ENCODE peak calls at places on chromosomes 4 and X, in four cellular contexts. B is K562, O is HepG2, Y is GM12878. U is an unnamed sample.

GRCh38 chr4:87659247-87659931 is 9.3 kb downstream of the DMP1 start:
- DNase-seq in B (no peak), O (no peak), Y (no peak), U (no peak)

GRCh38 chr4:133124746-133125145 is 24.3 kb upstream of the PCDH10 start:
- DNase-seq in B (no peak), O (no peak), Y (no peak), U (no peak)

GRCh38 chr4:52234539-52235174 is 183.6 kb downstream of the SPATA18 start:
- DNase-seq in B (peak; percentile 6), O (peak; percentile 50), Y (no peak), U (no peak)

GRCh38 chr4:617644-618330 is 7.6 kb upstream of the PDE6B start:
- DNase-seq in B (no peak), O (no peak), Y (no peak), U (no peak)

GRCh38 chr4:4868506-4869379 is 9.3 kb downstream of the MSX1 start:
- DNase-seq in B (no peak), O (no peak), Y (no peak), U (no peak)

GRCh38 chr4:37685211-37685725 is 908 bp downstream of the RELL1 start:
- DNase-seq in B (no peak), O (no peak), Y (no peak), U (no peak)

GRCh38 chr4:145812902-145813301 is 125.7 kb downstream of the ZNF827 start:
- DNase-seq in B (no peak), O (peak; percentile 7), Y (no peak), U (no peak)

GRCh38 chrX:24371391-24371972 is 11.0 kb downstream of the SUPT20HL1 start:
- DNase-seq in B (peak; percentile 44), O (peak; percentile 35), Y (peak; percentile 8), U (peak; percentile 74)

GRCh38 chr4:20037745-20038144 is 214.0 kb upstream of the SLIT2 start:
- DNase-seq in B (no peak), O (no peak), Y (no peak), U (no peak)

GRCh38 chrX:152810403-152810802 is 20.2 kb downstream of the CETN2 start:
- DNase-seq in B (no peak), O (no peak), Y (no peak), U (peak; percentile 12)

GRCh38 chr4:143514432-143514831 is 930 bp downstream of the SMARCA5 start:
- DNase-seq in B (peak; percentile 65), O (peak; percentile 15), Y (no peak), U (peak; percentile 45)

GRCh38 chr4:155676430-155676825 is 9.8 kb downstream of the GUCY1A1 start:
- DNase-seq in B (no peak), O (no peak), Y (no peak), U (no peak)

GRCh38 chr4:22884157-22884556 is 191.4 kb downstream of the GBA3 start:
- DNase-seq in B (no peak), O (no peak), Y (no peak), U (no peak)

GRCh38 chr4:118918388-118918787 is 29.7 kb downstream of the SYNPO2 start:
- DNase-seq in B (no peak), O (no peak), Y (no peak), U (no peak)

GRCh38 chrX:118181030-118181429 is 64.4 kb upstream of the KLHL13 start:
- DNase-seq in B (no peak), O (no peak), Y (no peak), U (no peak)

GRCh38 chr4:162015090-162015489 is 148.7 kb downstream of the FSTL5 start:
- DNase-seq in B (no peak), O (no peak), Y (no peak), U (no peak)

GRCh38 chr4:93981594-93981993 is 153.0 kb downstream of the ATOH1 start:
- DNase-seq in B (no peak), O (no peak), Y (no peak), U (no peak)

GRCh38 chr4:5894266-5894665 is 1.4 kb upstream of the CRMP1 start:
- DNase-seq in B (no peak), O (no peak), Y (no peak), U (no peak)

GRCh38 chr4:174154455-174154854 is 129.0 kb downstream of the FBXO8 start:
- DNase-seq in B (peak; percentile 20), O (no peak), Y (no peak), U (no peak)

DNA sequence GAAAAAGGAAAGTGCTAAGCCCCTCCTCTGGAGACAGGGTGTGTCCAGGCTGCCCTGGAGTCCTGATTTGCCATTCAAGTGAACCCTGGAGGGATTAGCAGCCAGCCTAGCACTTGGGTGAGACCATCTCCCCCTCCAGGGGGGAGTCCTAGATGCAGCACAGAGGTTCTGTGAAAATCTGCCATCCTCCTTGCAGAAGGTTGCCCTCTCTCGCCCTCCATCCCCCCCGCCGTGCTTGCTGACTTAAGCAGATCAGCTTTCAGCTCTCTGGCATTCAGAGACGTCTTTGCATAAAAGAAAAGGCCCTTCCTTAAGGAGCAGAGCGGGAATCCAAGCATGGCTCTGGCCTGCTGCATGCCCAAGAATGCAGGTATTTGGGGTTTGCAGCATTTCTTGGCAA is 102.1 kb upstream of the SCML1 start:
- DNase-seq in B (no peak), O (no peak), Y (no peak), U (peak; percentile 77)
- TF ChIP-seq MAX in B (no peak), O (no peak), Y (no peak), U (no peak)

GRCh38 chr4:83010111-83010521 is 507 bp downstream of the LIN54 start:
- DNase-seq in B (peak; percentile 32), O (no peak), Y (no peak), U (no peak)
- TF ChIP-seq TCF7 in B (no peak), O (no peak), Y (no peak), U (no peak)

GRCh38 chrX:2500681-2501151 is at the start of the genes DHRSX and ZBED1:
- DNase-seq in B (peak; percentile 57), O (no peak), Y (no peak), U (peak; percentile 34)
- TF ChIP-seq MAX in B (no peak), O (no peak), Y (no peak), U (no peak)

GRCh38 chr4:57270350-57270749 is 160.2 kb upstream of the IGFBP7 start:
- DNase-seq in B (no peak), O (no peak), Y (no peak), U (no peak)
- TF ChIP-seq TCF7 in B (no peak), O (no peak), Y (no peak), U (no peak)

GRCh38 chr4:182139481-182139880 is 103.7 kb upstream of the TENM3 start:
- DNase-seq in B (no peak), O (no peak), Y (no peak), U (no peak)

GRCh38 chr4:182142146-182143085 is 100.8 kb upstream of the TENM3 start:
- DNase-seq in B (no peak), O (no peak), Y (no peak), U (peak; percentile 71)

GRCh38 chr4:182141046-182141445 is 102.2 kb upstream of the TENM3 start:
- DNase-seq in B (no peak), O (no peak), Y (no peak), U (peak; percentile 48)

GRCh38 chr4:182141623-182142022 is 101.6 kb upstream of the TENM3 start:
- DNase-seq in B (no peak), O (no peak), Y (no peak), U (no peak)

GRCh38 chr4:182140547-182140946 is 102.7 kb upstream of the TENM3 start:
- DNase-seq in B (no peak), O (no peak), Y (no peak), U (no peak)
- TF ChIP-seq MAX in B (no peak), O (no peak), Y (no peak), U (no peak)

GRCh38 chr4:12137556-12137955 is 708.9 kb upstream of the HS3ST1 start:
- DNase-seq in B (no peak), O (no peak), Y (no peak), U (no peak)
- TF ChIP-seq TCF7 in B (no peak), O (no peak), Y (no peak), U (no peak)

DNA sequence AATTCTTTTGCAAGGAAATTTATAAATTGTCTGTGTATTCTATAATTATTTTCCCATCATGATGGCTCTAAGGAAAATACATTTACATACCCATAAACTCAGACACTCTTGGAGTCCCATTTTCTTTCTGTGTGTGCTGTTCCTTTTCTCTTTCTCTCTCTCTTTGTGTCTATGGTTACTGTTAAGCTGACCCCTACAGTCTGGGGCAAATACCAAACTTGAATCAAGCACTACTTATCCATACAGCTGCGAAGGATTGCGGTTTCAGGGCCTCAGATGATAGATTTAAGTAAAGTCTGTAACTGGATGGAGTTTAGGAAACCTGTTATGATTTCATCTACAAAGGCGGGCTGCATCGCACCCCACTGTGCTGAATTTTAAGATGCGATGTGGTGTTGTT is 150.2 kb downstream of the SHROOM3 start:
- DNase-seq in B (no peak), O (no peak), Y (no peak), U (no peak)
- TF ChIP-seq MAX in B (no peak), O (no peak), Y (no peak), U (no peak)

DNA sequence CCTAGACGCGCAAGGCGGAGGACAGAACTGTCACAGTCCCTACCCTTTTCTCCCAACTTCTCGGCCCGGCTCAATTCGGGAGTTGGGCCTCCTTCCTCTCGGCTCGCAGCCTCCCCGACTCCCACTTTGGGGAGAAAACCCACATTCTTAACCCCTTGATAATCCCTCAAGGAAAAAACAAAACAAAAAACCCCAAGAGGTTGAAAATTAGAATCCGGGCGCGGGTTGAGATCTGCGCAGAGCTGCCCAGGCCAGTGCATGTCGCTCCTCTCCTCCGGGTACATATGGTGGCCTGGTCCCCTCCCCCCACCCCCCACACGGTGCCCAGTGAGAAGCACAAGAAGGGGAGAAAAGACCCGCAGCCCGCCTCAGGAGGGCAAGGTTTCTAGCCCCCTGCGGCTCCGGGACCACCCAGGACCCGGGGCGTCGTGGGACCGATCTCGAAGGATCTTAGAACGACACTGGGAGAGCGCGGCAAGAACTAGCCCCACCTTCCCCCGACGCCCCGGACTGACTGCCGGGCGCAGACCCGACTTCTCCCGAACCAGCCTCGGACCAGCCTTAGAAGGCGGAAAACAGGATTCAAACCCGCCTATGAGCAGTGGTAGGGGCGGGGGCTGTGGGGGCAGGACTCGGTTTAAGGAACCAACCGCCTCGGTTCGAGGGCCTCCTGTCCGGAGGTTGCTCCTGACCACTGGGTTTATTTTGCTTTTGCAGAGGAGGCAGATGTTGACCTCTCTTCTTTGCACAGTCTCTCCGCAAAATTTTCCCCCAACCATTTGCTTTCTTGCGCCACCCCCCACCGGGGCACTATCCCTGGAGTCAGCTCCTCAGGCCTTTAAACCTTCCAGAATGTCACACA is 2.5 kb upstream of the PDGFRA start:
- DNase-seq in B (no peak), O (no peak), Y (no peak), U (peak; percentile 47)
- TF ChIP-seq TCF7 in B (no peak), O (no peak), Y (no peak), U (no peak)

DNA sequence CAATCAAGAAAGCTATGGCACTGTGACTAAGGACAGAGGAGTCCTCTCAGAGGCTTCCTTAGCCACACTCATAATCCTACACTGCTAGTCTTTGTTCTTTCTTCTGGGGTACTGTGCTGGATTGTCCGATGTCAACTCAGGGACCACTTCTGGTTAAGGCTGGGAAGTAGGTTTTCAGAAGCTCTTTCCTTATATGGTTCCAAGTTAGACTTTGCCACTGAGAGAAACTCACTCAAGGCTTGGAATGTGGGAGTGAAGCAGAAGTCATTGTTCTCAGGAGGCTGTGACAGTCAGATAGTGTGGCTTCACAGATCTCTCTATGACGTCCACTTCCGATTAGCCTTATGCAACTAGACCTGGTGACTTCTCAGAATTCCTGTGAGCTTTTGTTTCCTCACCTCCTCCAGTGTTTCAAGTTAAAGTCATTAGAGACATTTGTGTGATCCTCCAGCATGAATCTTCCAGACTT is 317.3 kb upstream of the F9 start:
- DNase-seq in B (peak; percentile 70), O (peak; percentile 1), Y (no peak), U (no peak)
- TF ChIP-seq MAX in B (no peak), O (no peak), Y (no peak), U (no peak)

U was measured in WTC11.